ENCODE peak calls at places on chromosomes 12 and 14, in nine cellular contexts. W, J, Y, I, H, O, V, X and L are unnamed samples.

GRCh38 chr14:89255012-89255411 is 162.0 kb downstream of the FOXN3 start:
- DNase-seq in X (no peak), O (no peak), W (no peak), H (no peak), V (no peak), I (no peak), J (no peak), Y (no peak), L (no peak)

GRCh38 chr14:43539210-43539609 is 967.9 kb downstream of the FSCB start:
- DNase-seq in Y (no peak), X (no peak), I (no peak), H (no peak), J (no peak), V (no peak), W (no peak), O (no peak), L (no peak)

GRCh38 chr12:27434673-27435565 is 11.6 kb upstream of the SMCO2 start:
- DNase-seq in Y (peak; percentile 17), W (peak; percentile 16), V (no peak), O (peak; percentile 27), H (peak; percentile 11), X (no peak), J (no peak), I (no peak), L (no peak)

GRCh38 chr12:66269757-66270383 is 32.4 kb upstream of the HELB start:
- DNase-seq in H (peak; percentile 18), J (no peak), V (peak; percentile 32), W (peak; percentile 45), O (peak; percentile 26), Y (peak; percentile 46), I (peak; percentile 14), X (no peak), L (peak; percentile 11)

GRCh38 chr12:79057540-79057939 is 193.0 kb downstream of the SYT1 start:
- DNase-seq in V (no peak), Y (no peak), W (no peak), O (no peak), J (no peak), H (no peak), X (no peak), I (no peak), L (no peak)

GRCh38 chr14:58944226-58944769 is 244.2 kb upstream of the DAAM1 start:
- DNase-seq in O (no peak), X (peak; percentile 45), J (no peak), Y (no peak), W (no peak), H (no peak), V (no peak), I (peak; percentile 42), L (peak; percentile 62)

GRCh38 chr14:23352506-23353432 is at the start of gene SLC22A17:
- DNase-seq in W (peak; percentile 53), Y (peak; percentile 71), V (peak; percentile 92), X (peak; percentile 86), J (peak; percentile 26), H (peak; percentile 85), I (peak; percentile 70), O (no peak), L (peak; percentile 86)

GRCh38 chr12:32031109-32031508 is 71.9 kb downstream of the RESF1 start:
- DNase-seq in W (no peak), V (no peak), X (no peak), Y (no peak), O (peak; percentile 9), J (no peak), H (no peak), I (no peak), L (no peak)

GRCh38 chr12:40583743-40584142 is 108.5 kb upstream of the CNTN1 start:
- DNase-seq in O (no peak), I (no peak), W (no peak), H (no peak), Y (no peak), J (no peak), X (no peak), V (no peak), L (no peak)

GRCh38 chr12:128356547-128356946 is 89.6 kb downstream of the TMEM132C start:
- DNase-seq in Y (no peak), V (no peak), W (no peak), H (no peak), I (no peak), J (no peak), X (no peak), O (no peak), L (no peak)